ENCODE peak calls at places on chromosomes 16 and 17, in six cellular contexts. One of them, this sample, is unnamed. For H3K4me1, the result is how much of the 10 kb centered on the place peaks cover.

GRCh38 chr17:81558941-81559806 is 7.0 kb upstream of the FAAP100 start:
- DNase-seq in right atrium auricular region: no peak
- DNase-seq in heart right ventricle: peak
- DNase-seq in right cardiac atrium: peak
- DNase-seq in ascending aorta: no peak
- DNase-seq in heart left ventricle: peak
- DNase-seq in this sample: peak

GRCh38 chr17:73722163-73722562 is 77.9 kb upstream of the SDK2 start:
- DNase-seq in right atrium auricular region: no peak
- DNase-seq in heart right ventricle: no peak
- DNase-seq in right cardiac atrium: no peak
- DNase-seq in ascending aorta: no peak
- DNase-seq in heart left ventricle: no peak
- DNase-seq in this sample: no peak

GRCh38 chr16:8751481-8752311 is 45.7 kb downstream of the TMEM186 start:
- DNase-seq in right atrium auricular region: no peak
- DNase-seq in heart right ventricle: no peak
- DNase-seq in right cardiac atrium: no peak
- DNase-seq in ascending aorta: no peak
- DNase-seq in heart left ventricle: no peak
- DNase-seq in this sample: no peak

GRCh38 chr17:27533874-27534815 is 77.9 kb downstream of the KSR1 start:
- DNase-seq in right atrium auricular region: no peak
- DNase-seq in heart right ventricle: no peak
- DNase-seq in right cardiac atrium: no peak
- DNase-seq in ascending aorta: no peak
- DNase-seq in heart left ventricle: no peak
- DNase-seq in this sample: no peak

GRCh38 chr17:44842748-44843147 is 4.9 kb upstream of the HIGD1B start:
- DNase-seq in right atrium auricular region: no peak
- DNase-seq in heart right ventricle: no peak
- DNase-seq in right cardiac atrium: no peak
- DNase-seq in ascending aorta: no peak
- DNase-seq in heart left ventricle: no peak
- DNase-seq in this sample: no peak

GRCh38 chr16:2751577-2752034 is 832 bp upstream of the SRRM2 start:
- DNase-seq in right atrium auricular region: no peak
- DNase-seq in heart right ventricle: no peak
- DNase-seq in right cardiac atrium: peak
- DNase-seq in ascending aorta: no peak
- DNase-seq in heart left ventricle: peak
- DNase-seq in this sample: peak

GRCh38 chr16:12637002-12637401 is 166.7 kb downstream of the CPPED1 start:
- DNase-seq in right atrium auricular region: no peak
- DNase-seq in heart right ventricle: no peak
- DNase-seq in right cardiac atrium: no peak
- DNase-seq in ascending aorta: no peak
- DNase-seq in heart left ventricle: no peak
- DNase-seq in this sample: no peak

GRCh38 chr17:14712471-14713075 is 411.7 kb downstream of the HS3ST3B1 start:
- DNase-seq in right atrium auricular region: no peak
- DNase-seq in heart right ventricle: no peak
- DNase-seq in right cardiac atrium: no peak
- DNase-seq in ascending aorta: no peak
- DNase-seq in heart left ventricle: no peak
- DNase-seq in this sample: no peak

GRCh38 chr17:50708050-50709000 is 611 bp upstream of the ANKRD40 start:
- DNase-seq in right atrium auricular region: no peak
- DNase-seq in heart right ventricle: no peak
- DNase-seq in right cardiac atrium: no peak
- DNase-seq in ascending aorta: no peak
- DNase-seq in heart left ventricle: no peak
- DNase-seq in this sample: no peak

GRCh38 chr16:70433456-70434103 is 5.3 kb downstream of the ST3GAL2 start:
- DNase-seq in right atrium auricular region: peak
- DNase-seq in heart right ventricle: peak
- DNase-seq in right cardiac atrium: peak
- DNase-seq in ascending aorta: no peak
- DNase-seq in heart left ventricle: peak
- DNase-seq in this sample: no peak

GRCh38 chr17:16459850-16460550 is 32.0 kb downstream of the LRRC75A start:
- DNase-seq in right atrium auricular region: no peak
- DNase-seq in heart right ventricle: no peak
- DNase-seq in right cardiac atrium: no peak
- DNase-seq in ascending aorta: no peak
- DNase-seq in heart left ventricle: no peak
- DNase-seq in this sample: no peak

GRCh38 chr17:69503711-69504110 is 89.2 kb downstream of the MAP2K6 start:
- DNase-seq in right atrium auricular region: no peak
- DNase-seq in heart right ventricle: no peak
- DNase-seq in right cardiac atrium: no peak
- DNase-seq in ascending aorta: no peak
- DNase-seq in heart left ventricle: no peak
- DNase-seq in this sample: no peak

GRCh38 chr16:79380990-79381389 is 219.5 kb downstream of the MAF start:
- DNase-seq in right atrium auricular region: no peak
- DNase-seq in heart right ventricle: no peak
- DNase-seq in right cardiac atrium: no peak
- DNase-seq in ascending aorta: no peak
- DNase-seq in heart left ventricle: no peak
- DNase-seq in this sample: no peak

GRCh38 chr17:14156689-14157088 is 80.0 kb downstream of the CDRT15 start:
- DNase-seq in right atrium auricular region: no peak
- DNase-seq in heart right ventricle: no peak
- DNase-seq in right cardiac atrium: no peak
- DNase-seq in ascending aorta: no peak
- DNase-seq in heart left ventricle: no peak
- DNase-seq in this sample: no peak

GRCh38 chr16:85167589-85168537 is 55.6 kb upstream of the CIBAR2 start:
- DNase-seq in right atrium auricular region: no peak
- DNase-seq in heart right ventricle: no peak
- DNase-seq in right cardiac atrium: peak
- DNase-seq in ascending aorta: no peak
- DNase-seq in heart left ventricle: peak
- DNase-seq in this sample: no peak
- H3K4me3 ChIP-seq in right atrium auricular region: peak
- H3K4me3 ChIP-seq in heart right ventricle: peak
- H3K4me3 ChIP-seq in right cardiac atrium: peak
- H3K4me3 ChIP-seq in ascending aorta: no peak
- H3K4me3 ChIP-seq in heart left ventricle: peak
- H3K4me3 ChIP-seq in this sample: no peak

GRCh38 chr17:46042248-46042647 is 43.2 kb downstream of the STH start:
- DNase-seq in right atrium auricular region: no peak
- DNase-seq in heart right ventricle: no peak
- DNase-seq in right cardiac atrium: no peak
- DNase-seq in ascending aorta: no peak
- DNase-seq in heart left ventricle: no peak
- DNase-seq in this sample: no peak
- H3K4me1 ChIP-seq in right atrium auricular region: under half
- H3K4me1 ChIP-seq in heart right ventricle: half or more
- H3K4me1 ChIP-seq in right cardiac atrium: under half
- H3K4me1 ChIP-seq in ascending aorta: under half
- H3K4me1 ChIP-seq in heart left ventricle: under half
- H3K4me1 ChIP-seq in this sample: under half

DNA sequence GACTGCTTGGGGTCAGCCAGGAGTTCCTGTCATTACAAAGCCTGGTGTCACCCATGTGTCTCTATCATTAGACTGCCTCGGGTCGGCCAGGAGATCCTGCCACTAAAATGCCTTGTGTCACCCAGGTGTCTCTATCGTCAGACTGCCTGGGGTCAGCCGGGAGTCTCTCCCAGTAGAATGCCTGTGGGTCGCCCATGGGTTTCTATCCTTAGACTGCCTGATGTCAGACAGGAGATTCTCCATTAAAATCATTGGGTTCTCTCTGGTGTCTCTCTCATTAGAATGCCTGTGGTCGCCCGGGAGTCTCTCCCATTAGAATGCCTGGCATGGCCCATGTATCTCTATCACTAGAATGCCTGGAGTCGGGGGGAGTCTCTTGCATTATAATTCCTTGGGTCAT is 2231.0 kb downstream of the TP53TG3F start:
- DNase-seq in right atrium auricular region: no peak
- DNase-seq in heart right ventricle: no peak
- DNase-seq in right cardiac atrium: no peak
- DNase-seq in ascending aorta: no peak
- DNase-seq in heart left ventricle: no peak
- DNase-seq in this sample: no peak
- H3K4me3 ChIP-seq in right atrium auricular region: no peak
- H3K4me3 ChIP-seq in heart right ventricle: no peak
- H3K4me3 ChIP-seq in right cardiac atrium: no peak
- H3K4me3 ChIP-seq in ascending aorta: no peak
- H3K4me3 ChIP-seq in heart left ventricle: no peak
- H3K4me3 ChIP-seq in this sample: no peak

GRCh38 chr16:57622361-57623250 is 5.8 kb upstream of the ADGRG1 start:
- DNase-seq in right atrium auricular region: no peak
- DNase-seq in heart right ventricle: no peak
- DNase-seq in right cardiac atrium: no peak
- DNase-seq in ascending aorta: no peak
- DNase-seq in heart left ventricle: peak
- DNase-seq in this sample: no peak
- H3K4me1 ChIP-seq in right atrium auricular region: under half
- H3K4me1 ChIP-seq in heart right ventricle: under half
- H3K4me1 ChIP-seq in right cardiac atrium: under half
- H3K4me1 ChIP-seq in ascending aorta: under half
- H3K4me1 ChIP-seq in heart left ventricle: under half
- H3K4me1 ChIP-seq in this sample: under half

This sample was measured in HAP-1.